ENCODE peak calls at places on chromosomes 12 and 14, in eight cellular contexts. Q is OCI-LY7, Z is fibroblast of lung, X is HCT116, H is osteoblast, G is HepG2, N is DND-41, I is mammary epithelial cell. A is an unnamed sample.

GRCh38 chr12:131208425-131208824 is 254.7 kb downstream of the ADGRD1 start:
- DNase-seq in H (no peak), N (no peak), X (no peak), Q (no peak), Z (no peak), I (no peak), G (no peak), A (no peak)

GRCh38 chr14:93007225-93007997 is 84.5 kb downstream of the CHGA start:
- DNase-seq in I (peak; percentile 59), Q (peak; percentile 49), H (peak; percentile 99), N (no peak), X (no peak), G (no peak), Z (peak; percentile 85), A (no peak)

GRCh38 chr12:71354871-71355270 is 84.7 kb upstream of the LGR5 start:
- DNase-seq in X (no peak), Q (no peak), N (no peak), G (no peak), I (no peak), Z (no peak), H (no peak), A (peak; percentile 49)

GRCh38 chr12:75086086-75087038 is 123.3 kb downstream of the KCNC2 start:
- DNase-seq in X (no peak), H (peak; percentile 4), G (no peak), Q (no peak), Z (peak; percentile 83), N (no peak), I (no peak), A (no peak)

GRCh38 chr12:131827961-131828534 is at the start of gene MMP17:
- DNase-seq in Z (peak; percentile 62), G (no peak), H (peak; percentile 97), X (no peak), Q (no peak), N (no peak), I (peak; percentile 34), A (no peak)

GRCh38 chr14:91255026-91255695 is 10.7 kb upstream of the GPR68 start:
- DNase-seq in Z (no peak), I (no peak), N (no peak), X (no peak), G (no peak), H (no peak), Q (no peak), A (no peak)

GRCh38 chr12:25397001-25397400 is 146.3 kb upstream of the KRAS start:
- DNase-seq in X (no peak), G (no peak), Q (no peak), N (no peak), Z (no peak), I (no peak), H (no peak), A (no peak)

GRCh38 chr12:130876758-130877157 is 4.9 kb downstream of the RAN start:
- DNase-seq in G (no peak), Q (no peak), X (no peak), H (no peak), N (no peak), I (no peak), Z (no peak), A (peak; percentile 49)

GRCh38 chr12:104692335-104693218 is 235.8 kb downstream of the CHST11 start:
- DNase-seq in X (no peak), I (no peak), H (no peak), N (no peak), Q (no peak), Z (no peak), G (no peak), A (no peak)

GRCh38 chr12:91811481-91812287 is 334.0 kb downstream of the BTG1 start:
- DNase-seq in G (peak; percentile 42), X (peak; percentile 53), Q (peak; percentile 66), I (peak; percentile 39), N (peak; percentile 80), Z (peak; percentile 47), H (no peak), A (peak; percentile 83)

GRCh38 chr12:93109794-93110203 is 180.7 kb upstream of the EEA1 start:
- DNase-seq in G (no peak), Q (no peak), N (no peak), I (no peak), X (no peak), Z (no peak), H (no peak), A (no peak)

GRCh38 chr14:99201351-99202073 is 70.5 kb downstream of the BCL11B start:
- DNase-seq in Z (no peak), I (no peak), X (no peak), N (peak; percentile 21), H (no peak), Q (no peak), G (no peak), A (no peak)

GRCh38 chr12:4120316-4120920 is 153.1 kb upstream of the CCND2 start:
- DNase-seq in N (no peak), I (no peak), G (no peak), H (peak; percentile 18), X (no peak), Z (no peak), Q (no peak), A (no peak)

GRCh38 chr12:105334568-105334967 is 4.1 kb downstream of the C12orf75 start:
- DNase-seq in I (peak; percentile 70), Q (no peak), N (no peak), G (no peak), X (no peak), Z (peak; percentile 83), H (no peak), A (no peak)

GRCh38 chr12:41103614-41104013 is 84.5 kb upstream of the PDZRN4 start:
- DNase-seq in G (no peak), X (no peak), Z (no peak), Q (no peak), N (no peak), H (no peak), I (no peak), A (no peak)

GRCh38 chr12:25458047-25458552 is 95.0 kb downstream of the LMNTD1 start:
- DNase-seq in G (peak; percentile 7), Z (peak; percentile 94), H (peak; percentile 89), N (no peak), Q (no peak), X (peak; percentile 95), I (peak; percentile 95), A (no peak)

GRCh38 chr14:93045965-93046695 is 69.6 kb downstream of the ITPK1 start:
- DNase-seq in I (peak; percentile 53), X (peak; percentile 28), Q (no peak), H (peak; percentile 98), Z (peak; percentile 95), N (no peak), G (no peak), A (no peak)

GRCh38 chr12:132923356-132923909 is 32.7 kb downstream of the ZNF605 start:
- DNase-seq in X (no peak), Z (peak; percentile 4), H (no peak), Q (no peak), I (no peak), G (no peak), N (no peak), A (no peak)
- H3K9me3 ChIP-seq in X (peaks cover 45% of the 10 kb centered on the region), Z (peaks cover 8% of the 10 kb centered on the region), H (peaks cover 47% of the 10 kb centered on the region), Q (peaks cover 62% of the 10 kb centered on the region), I (peaks cover 74% of the 10 kb centered on the region), G (peaks cover 90% of the 10 kb centered on the region), N (peaks cover 86% of the 10 kb centered on the region), A (peaks cover 61% of the 10 kb centered on the region)

DNA sequence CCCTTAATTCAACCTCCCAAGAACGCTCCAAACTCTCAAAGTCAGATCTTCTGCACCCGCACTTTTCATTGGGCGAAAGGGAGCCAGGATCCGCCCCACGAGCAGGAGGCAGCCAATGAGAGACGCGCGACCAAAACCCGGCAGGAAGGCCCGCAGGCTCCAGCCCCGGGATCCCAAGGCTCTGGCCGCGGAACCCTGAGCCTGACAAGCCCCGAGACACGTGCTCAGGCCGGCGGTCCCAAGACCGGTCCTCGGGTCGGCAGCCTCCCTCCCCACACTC is 438 bp downstream of the DDX54 start:
- DNase-seq in I (peak; percentile 89), Q (peak; percentile 91), Z (peak; percentile 88), H (peak; percentile 98), G (peak; percentile 84), N (peak; percentile 91), X (peak; percentile 76), A (peak; percentile 96)
- H3K36me3 ChIP-seq in I (peaks cover 4% of the 10 kb centered on the region), Q (peaks cover 67% of the 10 kb centered on the region), Z (peaks cover 2% of the 10 kb centered on the region), H (peaks cover 24% of the 10 kb centered on the region), G (peaks cover 11% of the 10 kb centered on the region), N (peaks cover 60% of the 10 kb centered on the region), X (peaks cover 8% of the 10 kb centered on the region), A (peaks cover 24% of the 10 kb centered on the region)

GRCh38 chr14:69616408-69616773 is 5.0 kb downstream of the SUSD6 start:
- DNase-seq in I (no peak), N (no peak), H (no peak), Z (no peak), G (no peak), Q (no peak), X (no peak), A (peak; percentile 74)

GRCh38 chr14:69617796-69618195 is 6.4 kb downstream of the SUSD6 start:
- DNase-seq in G (no peak), Z (no peak), N (no peak), I (no peak), H (no peak), Q (peak; percentile 57), X (no peak), A (no peak)

GRCh38 chr14:69620981-69621380 is 9.6 kb downstream of the SUSD6 start:
- DNase-seq in X (no peak), Z (no peak), I (no peak), H (no peak), Q (no peak), G (no peak), N (no peak), A (no peak)

GRCh38 chr14:69620211-69620611 is 8.8 kb downstream of the SUSD6 start:
- DNase-seq in Q (no peak), G (no peak), X (no peak), H (no peak), Z (peak; percentile 59), N (no peak), I (peak; percentile 38), A (no peak)

DNA sequence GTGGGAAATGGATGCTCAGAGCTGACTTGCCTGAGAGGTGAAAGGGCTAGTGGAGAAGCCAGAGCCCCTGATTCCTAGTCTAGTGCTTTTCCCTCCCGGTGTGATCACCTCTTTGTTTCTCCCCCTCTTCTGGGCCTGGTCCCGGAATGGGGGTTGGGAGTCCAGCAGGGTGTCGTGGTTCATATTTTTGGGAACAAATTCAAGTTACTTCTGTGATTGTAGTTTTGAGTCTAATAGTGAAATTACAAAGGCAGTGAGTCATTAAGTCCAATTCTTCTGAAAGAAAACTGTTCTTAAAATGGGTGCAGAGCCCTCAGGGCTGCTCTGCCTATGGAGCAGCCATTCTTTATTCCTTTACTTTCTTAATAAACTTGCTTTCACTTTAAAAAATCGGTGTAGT is 7.6 kb downstream of the SUSD6 start:
- DNase-seq in I (no peak), Q (no peak), G (no peak), H (peak; percentile 25), X (no peak), Z (peak; percentile 50), N (no peak), A (no peak)
- H3K4me2 ChIP-seq in I (peak overlapping the region; percentile 63), Q (peak overlapping the region; percentile 97), G (no peak overlapping the region), H (peak overlapping the region; percentile 54), X (no peak overlapping the region), Z (peak overlapping the region; percentile 18), N (no peak overlapping the region), A (peak overlapping the region; percentile 86)

GRCh38 chr12:60437297-60437696 is 841.5 kb downstream of the SLC16A7 start:
- DNase-seq in I (no peak), Q (no peak), N (no peak), X (no peak), Z (no peak), H (no peak), G (no peak), A (no peak)

DNA sequence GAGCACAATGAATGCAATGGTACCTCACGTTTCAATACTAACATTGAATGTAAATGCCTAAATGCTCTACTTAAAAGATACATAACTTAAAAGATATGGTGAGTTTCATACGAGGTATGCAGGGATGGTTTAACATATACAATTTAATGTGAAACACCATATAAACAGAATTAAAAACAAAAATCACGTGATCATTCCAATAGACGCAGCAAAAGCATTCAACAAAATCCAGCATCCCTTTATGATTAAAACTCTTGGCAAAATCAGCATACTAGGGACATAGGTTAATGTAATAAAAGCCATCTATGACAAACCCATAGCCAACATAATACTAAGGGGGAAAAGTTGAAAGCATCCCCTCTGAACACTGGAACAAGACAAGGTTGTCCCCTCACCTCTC is 845.7 kb downstream of the SLC16A7 start:
- DNase-seq in Z (no peak), Q (no peak), G (no peak), X (no peak), H (no peak), I (no peak), N (no peak), A (no peak)
- H3K9me3 ChIP-seq in Z (no peaks in the 10 kb centered on the region), Q (no peaks in the 10 kb centered on the region), G (peaks cover 49% of the 10 kb centered on the region), X (no peaks in the 10 kb centered on the region), H (peaks cover 4% of the 10 kb centered on the region), I (no peaks in the 10 kb centered on the region), N (no peaks in the 10 kb centered on the region), A (peaks cover 13% of the 10 kb centered on the region)